ENCODE peak calls at places on chromosome 21, in six cellular contexts. T is NCI-H187 treated with DMSO at 0.1 percent for 48 hours; H is T47D; W is body of pancreas; G is effector memory CD8-positive, alpha-beta T cell; X is T follicular helper cell. B is an unnamed sample.

GRCh38 chr21:42630626-42631025 is 22.8 kb upstream of the PDE9A start:
- DNase-seq in T (no peak), H (no peak), W (peak), G (no peak), X (no peak), B (no peak)

GRCh38 chr21:36183144-36183795 is 26.6 kb downstream of the DOP1B start:
- DNase-seq in T (no peak), H (peak), W (no peak), G (no peak), X (no peak), B (peak)

GRCh38 chr21:35024475-35024874 is 24.6 kb downstream of the RUNX1 start:
- DNase-seq in T (no peak), H (no peak), W (no peak), G (no peak), X (no peak), B (no peak)

GRCh38 chr21:34967509-34968289 is 81.4 kb downstream of the RUNX1 start:
- DNase-seq in T (no peak), H (peak), W (no peak), G (no peak), X (no peak), B (peak)

GRCh38 chr21:21163904-21164303 is 165.7 kb downstream of the NCAM2 start:
- DNase-seq in T (no peak), H (peak), W (peak), G (no peak), X (peak), B (peak)

GRCh38 chr21:45802425-45802824 is 158.9 kb downstream of the PCBP3 start:
- DNase-seq in T (no peak), H (no peak), W (no peak), G (no peak), X (no peak), B (no peak)

GRCh38 chr21:45067462-45068285 is 6.7 kb upstream of the ADARB1 start:
- DNase-seq in T (peak), H (no peak), W (no peak), G (no peak), X (no peak), B (no peak)

GRCh38 chr21:32494946-32495703 is 82.6 kb downstream of the EVA1C start:
- DNase-seq in T (no peak), H (peak), W (no peak), G (no peak), X (no peak), B (peak)

GRCh38 chr21:26236281-26236680 is 65.7 kb upstream of the APP start:
- DNase-seq in T (no peak), H (no peak), W (no peak), G (no peak), X (no peak), B (peak)

GRCh38 chr21:18716578-18717138 is 313.1 kb upstream of the TMPRSS15 start:
- DNase-seq in T (no peak), H (peak), W (no peak), G (no peak), X (no peak), B (peak)

GRCh38 chr21:32300117-32300681 is 1.5 kb downstream of the MRAP start:
- DNase-seq in T (no peak), H (no peak), W (no peak), G (no peak), X (no peak), B (no peak)

GRCh38 chr21:41501919-41502318 is 6.0 kb downstream of the TMPRSS2 start:
- DNase-seq in T (no peak), H (peak), W (no peak), G (no peak), X (no peak), B (peak)

GRCh38 chr21:15472108-15472507 is 257.7 kb upstream of the USP25 start:
- DNase-seq in T (no peak), H (no peak), W (no peak), G (no peak), X (no peak), B (no peak)

GRCh38 chr21:33817663-33818433 is 97.8 kb downstream of the ATP5PO start:
- DNase-seq in T (no peak), H (peak), W (no peak), G (no peak), X (no peak), B (no peak)

GRCh38 chr21:25997788-25998611 is 172.6 kb downstream of the APP start:
- DNase-seq in T (peak), H (peak), W (peak), G (no peak), X (no peak), B (peak)

GRCh38 chr21:15121655-15122120 is 56.9 kb upstream of the NRIP1 start:
- DNase-seq in T (no peak), H (no peak), W (peak), G (no peak), X (no peak), B (peak)

GRCh38 chr21:44065428-44065827 is 41.8 kb upstream of the PWP2 start:
- DNase-seq in T (no peak), H (no peak), W (peak), G (peak), X (peak), B (no peak)

GRCh38 chr21:42572906-42573495 is 59.3 kb downstream of the SLC37A1 start:
- DNase-seq in T (no peak), H (no peak), W (peak), G (no peak), X (no peak), B (no peak)

GRCh38 chr21:45258476-45258875 is 29.2 kb downstream of the POFUT2 start:
- DNase-seq in T (no peak), H (no peak), W (no peak), G (no peak), X (no peak), B (no peak)

GRCh38 chr21:27248791-27249190 is 281.9 kb upstream of the ADAMTS5 start:
- DNase-seq in T (no peak), H (no peak), W (no peak), G (no peak), X (no peak), B (peak)

GRCh38 chr21:15872236-15872635 is 142.5 kb downstream of the USP25 start:
- DNase-seq in T (no peak), H (no peak), W (no peak), G (no peak), X (no peak), B (peak)

GRCh38 chr21:25879203-25879602 is 144.4 kb downstream of the GABPA start:
- DNase-seq in T (no peak), H (no peak), W (no peak), G (no peak), X (no peak), B (no peak)